ENCODE peak calls at places on chromosomes 3 and 15, in six cellular contexts. V is GM06990; J is WERI-Rb-1; G is CD4-positive, alpha-beta T cell; C is body of pancreas; E is GM20000. X is an unnamed sample.

GRCh38 chr15:96339662-96340347 is 9.3 kb downstream of the NR2F2 start:
- DNase-seq in J (no peak), E (no peak), V (no peak), C (no peak), G (no peak), X (no peak)

GRCh38 chr15:31300208-31300661 is 26.4 kb upstream of the KLF13 start:
- DNase-seq in C (no peak), V (no peak), J (no peak), E (no peak), G (no peak), X (no peak)

GRCh38 chr3:10392906-10393461 is 72.1 kb upstream of the SEC13 start:
- DNase-seq in G (no peak), E (no peak), V (no peak), C (no peak), J (no peak), X (no peak)

GRCh38 chr3:10703875-10704274 is 112.2 kb upstream of the SLC6A11 start:
- DNase-seq in E (no peak), J (peak), V (no peak), C (no peak), G (no peak), X (no peak)

GRCh38 chr3:157531301-157531660 is 28.1 kb upstream of the VEPH1 start:
- DNase-seq in G (no peak), C (no peak), V (no peak), E (no peak), J (no peak), X (no peak)

GRCh38 chr15:73375755-73376305 is 7.1 kb upstream of the HCN4 start:
- DNase-seq in J (no peak), G (no peak), C (no peak), V (no peak), E (no peak), X (no peak)

GRCh38 chr15:90560229-90560771 is 30.6 kb downstream of the CRTC3 start:
- DNase-seq in G (no peak), V (no peak), J (no peak), E (no peak), C (peak), X (no peak)

GRCh38 chr3:121723485-121723884 is 26.1 kb downstream of the GOLGB1 start:
- DNase-seq in C (no peak), E (no peak), J (no peak), V (no peak), G (no peak), X (no peak)

GRCh38 chr3:111333642-111334041 is 208.4 kb upstream of the CD96 start:
- DNase-seq in G (no peak), E (no peak), C (no peak), V (no peak), J (no peak), X (no peak)

GRCh38 chr3:149332781-149333517 is 487 bp downstream of the TM4SF18 start:
- DNase-seq in G (no peak), E (no peak), J (no peak), C (no peak), V (no peak), X (no peak)

GRCh38 chr3:44802006-44802405 is 40.4 kb downstream of the KIF15 start:
- DNase-seq in V (no peak), J (no peak), E (no peak), C (no peak), G (no peak), X (no peak)

DNA sequence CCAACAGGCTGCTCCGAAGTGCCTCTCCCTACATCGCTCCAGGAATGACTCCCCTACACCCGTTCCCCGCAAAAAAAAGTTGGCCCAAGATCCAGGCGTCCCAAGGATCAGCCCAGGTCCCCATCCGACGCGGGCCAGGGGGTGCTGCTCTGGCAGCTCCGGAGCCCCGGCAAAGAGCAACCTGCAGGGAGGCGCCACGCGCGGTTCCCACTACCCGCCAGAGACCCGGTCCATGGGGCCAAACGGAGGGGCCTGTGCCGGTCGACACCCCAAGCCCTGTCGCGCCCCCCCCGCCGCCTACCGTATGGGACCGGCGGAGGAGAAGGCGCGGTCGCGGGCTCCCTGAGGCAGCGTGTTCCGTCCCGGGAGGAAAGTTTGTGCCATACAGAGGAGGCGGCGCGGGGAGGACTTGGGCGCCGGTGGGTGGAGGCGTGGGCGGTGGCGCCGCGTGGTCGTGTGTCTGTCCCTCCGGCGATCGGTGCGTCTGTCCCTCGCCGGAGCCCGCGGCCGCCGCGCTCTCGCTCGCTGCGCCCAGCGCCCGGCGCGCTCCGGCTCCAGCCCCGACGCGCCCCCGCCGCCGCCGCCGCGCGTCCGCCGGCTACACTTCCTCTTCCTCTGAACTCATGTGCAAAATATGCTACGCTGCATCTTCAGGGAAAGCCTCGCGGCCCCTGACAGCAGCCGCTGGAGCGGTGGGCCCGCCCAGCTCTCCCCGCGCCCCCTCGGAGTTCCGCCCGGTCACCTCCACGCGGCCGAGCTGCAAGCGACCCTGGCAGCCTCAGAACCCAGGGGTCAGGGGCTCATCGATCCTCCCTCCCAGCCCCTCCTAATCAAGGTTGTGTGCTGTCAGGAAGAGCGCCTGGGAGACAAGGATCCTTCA is at the start of gene RFTN1:
- DNase-seq in G (peak), C (peak), V (peak), J (peak), E (peak), X (no peak)
- TF ChIP-seq CTCF in G (no peak), C (no peak), V (no peak), J (peak), E (no peak), X (no peak)

GRCh38 chr3:40414270-40414669 is 27.3 kb downstream of the ENTPD3 start:
- DNase-seq in C (no peak), G (no peak), J (no peak), V (no peak), E (no peak), X (no peak)
- TF ChIP-seq CTCF in C (no peak), G (no peak), J (no peak), V (no peak), E (no peak), X (no peak)

DNA sequence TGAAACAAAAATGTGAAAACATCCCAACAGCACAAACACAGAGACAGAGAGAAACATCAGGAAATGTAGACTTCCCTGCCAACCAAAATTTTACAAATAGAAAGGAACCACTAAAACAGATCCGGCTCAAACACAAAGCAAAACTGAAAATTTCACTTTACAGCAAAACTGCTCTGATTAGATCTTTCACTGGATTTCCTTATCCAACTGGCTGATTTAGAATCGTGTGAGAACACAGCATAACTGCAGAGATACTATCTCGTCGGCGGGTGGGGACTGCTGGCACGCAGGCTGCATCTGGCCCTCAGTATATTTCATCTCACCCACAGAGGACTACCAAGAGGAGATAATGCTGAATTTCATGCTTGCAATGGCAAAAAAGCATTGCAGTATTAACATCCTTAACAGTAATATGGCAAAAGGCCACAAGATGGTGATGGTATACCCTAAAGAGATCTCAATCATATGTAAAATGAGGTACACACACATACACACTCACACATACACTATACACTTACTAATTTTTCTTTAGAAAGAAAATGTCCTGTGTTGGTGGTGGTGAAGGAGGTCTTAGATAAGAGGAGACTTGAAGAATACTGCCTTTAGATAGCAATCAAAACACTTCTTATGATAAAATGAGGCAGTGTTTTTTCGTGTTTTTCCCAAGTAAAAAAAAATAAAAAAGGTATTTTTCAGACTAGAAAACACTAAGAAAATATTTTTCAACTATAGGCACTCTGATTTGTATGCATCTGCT is 10.6 kb upstream of the LEO1 start:
- DNase-seq in C (no peak), E (peak), J (no peak), G (no peak), V (peak), X (peak)
- TF ChIP-seq CTCF in C (peak), E (peak), J (peak), G (peak), V (peak), X (peak)

GRCh38 chr3:102466001-102466400 is 31.2 kb downstream of the ZPLD1 start:
- DNase-seq in E (no peak), J (no peak), G (no peak), V (no peak), C (no peak), X (no peak)
- TF ChIP-seq CTCF in E (no peak), J (no peak), G (no peak), V (no peak), C (no peak), X (no peak)

GRCh38 chr3:43503067-43503728 is 118.6 kb downstream of the ANO10 start:
- DNase-seq in C (no peak), G (no peak), J (no peak), V (no peak), E (peak), X (no peak)
- TF ChIP-seq CTCF in C (peak), G (peak), J (no peak), V (peak), E (no peak), X (peak)

GRCh38 chr3:127556565-127556964 is 34.0 kb downstream of the TPRA1 start:
- DNase-seq in G (no peak), J (peak), E (no peak), V (no peak), C (no peak), X (no peak)
- TF ChIP-seq CTCF in G (no peak), J (peak), E (no peak), V (peak), C (no peak), X (peak)

GRCh38 chr3:124363451-124363850 is 366.8 kb upstream of the UMPS start:
- DNase-seq in J (no peak), G (no peak), V (no peak), C (no peak), E (no peak), X (no peak)

GRCh38 chr3:124362418-124362817 is 367.8 kb upstream of the UMPS start:
- DNase-seq in J (no peak), C (no peak), E (no peak), V (no peak), G (no peak), X (no peak)

GRCh38 chr3:124361566-124361965 is 368.7 kb upstream of the UMPS start:
- DNase-seq in C (no peak), G (no peak), V (no peak), E (no peak), J (no peak), X (no peak)

GRCh38 chr3:124360626-124361025 is 368.7 kb upstream of the ROPN1 start:
- DNase-seq in G (no peak), E (no peak), V (no peak), J (no peak), C (no peak), X (no peak)

DNA sequence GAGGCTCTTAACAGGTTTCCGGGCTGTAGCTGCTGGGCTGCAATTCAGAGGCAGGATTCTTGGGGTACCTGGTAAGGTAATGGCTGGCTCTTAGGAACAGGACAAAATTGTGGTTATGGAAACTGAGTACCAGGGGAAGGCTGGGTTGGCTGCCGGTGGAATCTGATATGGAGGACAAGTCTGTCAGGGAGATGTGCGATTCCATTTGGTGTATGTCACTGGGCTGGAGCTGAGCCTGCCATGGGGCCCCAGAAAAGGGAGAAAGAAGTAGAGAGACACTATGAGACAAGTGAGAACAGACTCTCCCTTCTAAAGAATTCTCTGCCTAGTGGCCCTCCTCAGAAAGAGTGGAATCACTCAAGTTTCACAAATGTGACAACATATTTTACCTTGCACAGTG is 368.2 kb upstream of the ROPN1 start:
- DNase-seq in E (no peak), J (no peak), G (no peak), C (no peak), V (no peak), X (no peak)
- TF ChIP-seq CTCF in E (no peak), J (no peak), G (no peak), C (no peak), V (no peak), X (no peak)

X was measured in GM12864.